ENCODE peak calls at places on chromosomes 4 and X, in six cellular contexts. One of them, this sample, is unnamed.

GRCh38 chr4:41181037-41181436 is 33.3 kb downstream of the APBB2 start:
- DNase-seq in ovary: no peak
- DNase-seq in activated CD8-positive, alpha-beta memory T cell treated with anti-CD3 and anti-CD28 coated beads, Interleukin-2, amount 50 U/mL, for 4 hours: no peak
- DNase-seq in Karpas-422: no peak
- DNase-seq in endothelial cell of umbilical vein: no peak
- DNase-seq in neural progenitor cell: no peak
- DNase-seq in this sample: no peak

GRCh38 chr4:100082852-100083251 is 107.4 kb downstream of the DDIT4L start:
- DNase-seq in neural progenitor cell: no peak
- DNase-seq in Karpas-422: no peak
- DNase-seq in ovary: no peak
- DNase-seq in endothelial cell of umbilical vein: no peak
- DNase-seq in activated CD8-positive, alpha-beta memory T cell treated with anti-CD3 and anti-CD28 coated beads, Interleukin-2, amount 50 U/mL, for 4 hours: no peak
- DNase-seq in this sample: no peak

GRCh38 chr4:7403001-7403400 is 31.7 kb downstream of the PSAPL1 start:
- DNase-seq in activated CD8-positive, alpha-beta memory T cell treated with anti-CD3 and anti-CD28 coated beads, Interleukin-2, amount 50 U/mL, for 4 hours: no peak
- DNase-seq in Karpas-422: no peak
- DNase-seq in neural progenitor cell: no peak
- DNase-seq in ovary: peak; percentile 0
- DNase-seq in endothelial cell of umbilical vein: no peak
- DNase-seq in this sample: no peak

GRCh38 chrX:118216488-118216887 is 99.9 kb upstream of the KLHL13 start:
- DNase-seq in ovary: no peak
- DNase-seq in Karpas-422: no peak
- DNase-seq in activated CD8-positive, alpha-beta memory T cell treated with anti-CD3 and anti-CD28 coated beads, Interleukin-2, amount 50 U/mL, for 4 hours: no peak
- DNase-seq in endothelial cell of umbilical vein: no peak
- DNase-seq in neural progenitor cell: no peak
- DNase-seq in this sample: no peak

GRCh38 chr4:174505892-174506291 is 16.4 kb downstream of the HPGD start:
- DNase-seq in endothelial cell of umbilical vein: no peak
- DNase-seq in Karpas-422: no peak
- DNase-seq in ovary: no peak
- DNase-seq in neural progenitor cell: peak; percentile 36
- DNase-seq in activated CD8-positive, alpha-beta memory T cell treated with anti-CD3 and anti-CD28 coated beads, Interleukin-2, amount 50 U/mL, for 4 hours: no peak
- DNase-seq in this sample: no peak

GRCh38 chr4:112881842-112882241 is 167.6 kb upstream of the ANK2 start:
- DNase-seq in Karpas-422: no peak
- DNase-seq in neural progenitor cell: peak; percentile 75
- DNase-seq in endothelial cell of umbilical vein: no peak
- DNase-seq in ovary: peak; percentile 16
- DNase-seq in activated CD8-positive, alpha-beta memory T cell treated with anti-CD3 and anti-CD28 coated beads, Interleukin-2, amount 50 U/mL, for 4 hours: no peak
- DNase-seq in this sample: no peak

GRCh38 chr4:134201216-134202098 is at the start of gene PABPC4L:
- DNase-seq in endothelial cell of umbilical vein: peak; percentile 77
- DNase-seq in ovary: peak; percentile 12
- DNase-seq in activated CD8-positive, alpha-beta memory T cell treated with anti-CD3 and anti-CD28 coated beads, Interleukin-2, amount 50 U/mL, for 4 hours: no peak
- DNase-seq in Karpas-422: no peak
- DNase-seq in neural progenitor cell: peak; percentile 54
- DNase-seq in this sample: no peak

GRCh38 chr4:56512166-56512565 is 6.6 kb downstream of the ARL9 start:
- DNase-seq in Karpas-422: no peak
- DNase-seq in neural progenitor cell: no peak
- DNase-seq in activated CD8-positive, alpha-beta memory T cell treated with anti-CD3 and anti-CD28 coated beads, Interleukin-2, amount 50 U/mL, for 4 hours: no peak
- DNase-seq in endothelial cell of umbilical vein: no peak
- DNase-seq in ovary: no peak
- DNase-seq in this sample: no peak

GRCh38 chrX:19064175-19064574 is 58.1 kb downstream of the ADGRG2 start:
- DNase-seq in neural progenitor cell: no peak
- DNase-seq in activated CD8-positive, alpha-beta memory T cell treated with anti-CD3 and anti-CD28 coated beads, Interleukin-2, amount 50 U/mL, for 4 hours: no peak
- DNase-seq in ovary: no peak
- DNase-seq in Karpas-422: no peak
- DNase-seq in endothelial cell of umbilical vein: no peak
- DNase-seq in this sample: no peak

GRCh38 chrX:40855411-40855810 is 120.1 kb upstream of the MED14 start:
- DNase-seq in neural progenitor cell: no peak
- DNase-seq in activated CD8-positive, alpha-beta memory T cell treated with anti-CD3 and anti-CD28 coated beads, Interleukin-2, amount 50 U/mL, for 4 hours: no peak
- DNase-seq in endothelial cell of umbilical vein: no peak
- DNase-seq in ovary: no peak
- DNase-seq in Karpas-422: no peak
- DNase-seq in this sample: no peak

GRCh38 chrX:115362334-115363095 is 73.0 kb downstream of the LUZP4 start:
- DNase-seq in Karpas-422: peak; percentile 44
- DNase-seq in endothelial cell of umbilical vein: no peak
- DNase-seq in ovary: no peak
- DNase-seq in neural progenitor cell: no peak
- DNase-seq in activated CD8-positive, alpha-beta memory T cell treated with anti-CD3 and anti-CD28 coated beads, Interleukin-2, amount 50 U/mL, for 4 hours: no peak
- DNase-seq in this sample: no peak

GRCh38 chr4:154491731-154492249 is at the start of gene DCHS2:
- DNase-seq in endothelial cell of umbilical vein: no peak
- DNase-seq in Karpas-422: no peak
- DNase-seq in ovary: peak; percentile 28
- DNase-seq in neural progenitor cell: peak; percentile 74
- DNase-seq in activated CD8-positive, alpha-beta memory T cell treated with anti-CD3 and anti-CD28 coated beads, Interleukin-2, amount 50 U/mL, for 4 hours: no peak
- DNase-seq in this sample: no peak

GRCh38 chrX:105375816-105376215 is 155.3 kb upstream of the TEX13A start:
- DNase-seq in Karpas-422: no peak
- DNase-seq in activated CD8-positive, alpha-beta memory T cell treated with anti-CD3 and anti-CD28 coated beads, Interleukin-2, amount 50 U/mL, for 4 hours: no peak
- DNase-seq in endothelial cell of umbilical vein: no peak
- DNase-seq in ovary: no peak
- DNase-seq in neural progenitor cell: no peak
- DNase-seq in this sample: no peak

GRCh38 chr4:151540728-151541437 is 131.9 kb downstream of the FHIP1A start:
- DNase-seq in activated CD8-positive, alpha-beta memory T cell treated with anti-CD3 and anti-CD28 coated beads, Interleukin-2, amount 50 U/mL, for 4 hours: no peak
- DNase-seq in Karpas-422: no peak
- DNase-seq in neural progenitor cell: no peak
- DNase-seq in endothelial cell of umbilical vein: peak; percentile 76
- DNase-seq in ovary: no peak
- DNase-seq in this sample: no peak

GRCh38 chrX:147699061-147699460 is 212.7 kb upstream of the FMR1 start:
- DNase-seq in neural progenitor cell: peak; percentile 75
- DNase-seq in endothelial cell of umbilical vein: no peak
- DNase-seq in ovary: no peak
- DNase-seq in Karpas-422: no peak
- DNase-seq in activated CD8-positive, alpha-beta memory T cell treated with anti-CD3 and anti-CD28 coated beads, Interleukin-2, amount 50 U/mL, for 4 hours: no peak
- DNase-seq in this sample: no peak

GRCh38 chr4:83961575-83961974 is 425.7 kb downstream of the GPAT3 start:
- DNase-seq in neural progenitor cell: no peak
- DNase-seq in endothelial cell of umbilical vein: no peak
- DNase-seq in Karpas-422: peak; percentile 43
- DNase-seq in ovary: no peak
- DNase-seq in activated CD8-positive, alpha-beta memory T cell treated with anti-CD3 and anti-CD28 coated beads, Interleukin-2, amount 50 U/mL, for 4 hours: no peak
- DNase-seq in this sample: no peak

GRCh38 chr4:86977621-86978184 is 42.9 kb downstream of the AFF1 start:
- DNase-seq in Karpas-422: no peak
- DNase-seq in activated CD8-positive, alpha-beta memory T cell treated with anti-CD3 and anti-CD28 coated beads, Interleukin-2, amount 50 U/mL, for 4 hours: no peak
- DNase-seq in ovary: no peak
- DNase-seq in neural progenitor cell: no peak
- DNase-seq in endothelial cell of umbilical vein: peak; percentile 94
- DNase-seq in this sample: no peak

GRCh38 chr4:155353923-155354540 is 22.7 kb downstream of the MAP9 start:
- DNase-seq in endothelial cell of umbilical vein: peak; percentile 76
- DNase-seq in neural progenitor cell: peak; percentile 80
- DNase-seq in ovary: peak; percentile 22
- DNase-seq in activated CD8-positive, alpha-beta memory T cell treated with anti-CD3 and anti-CD28 coated beads, Interleukin-2, amount 50 U/mL, for 4 hours: peak; percentile 22
- DNase-seq in Karpas-422: peak; percentile 89
- DNase-seq in this sample: peak; percentile 30

GRCh38 chrX:132636080-132636479 is 147.2 kb upstream of the MBNL3 start:
- DNase-seq in activated CD8-positive, alpha-beta memory T cell treated with anti-CD3 and anti-CD28 coated beads, Interleukin-2, amount 50 U/mL, for 4 hours: no peak
- DNase-seq in Karpas-422: peak; percentile 41
- DNase-seq in endothelial cell of umbilical vein: peak; percentile 6
- DNase-seq in ovary: no peak
- DNase-seq in neural progenitor cell: no peak
- DNase-seq in this sample: no peak

GRCh38 chr4:81449018-81449417 is 22.7 kb downstream of the RASGEF1B start:
- DNase-seq in endothelial cell of umbilical vein: no peak
- DNase-seq in neural progenitor cell: no peak
- DNase-seq in activated CD8-positive, alpha-beta memory T cell treated with anti-CD3 and anti-CD28 coated beads, Interleukin-2, amount 50 U/mL, for 4 hours: no peak
- DNase-seq in Karpas-422: no peak
- DNase-seq in ovary: no peak
- DNase-seq in this sample: no peak

GRCh38 chr4:44927361-44928061 is 201.2 kb upstream of the GNPDA2 start:
- DNase-seq in endothelial cell of umbilical vein: peak; percentile 2
- DNase-seq in activated CD8-positive, alpha-beta memory T cell treated with anti-CD3 and anti-CD28 coated beads, Interleukin-2, amount 50 U/mL, for 4 hours: no peak
- DNase-seq in Karpas-422: peak; percentile 85
- DNase-seq in ovary: no peak
- DNase-seq in neural progenitor cell: peak; percentile 58
- DNase-seq in this sample: no peak

GRCh38 chr4:83320548-83320947 is 14.1 kb downstream of the HPSE start:
- DNase-seq in endothelial cell of umbilical vein: peak; percentile 91
- DNase-seq in activated CD8-positive, alpha-beta memory T cell treated with anti-CD3 and anti-CD28 coated beads, Interleukin-2, amount 50 U/mL, for 4 hours: no peak
- DNase-seq in neural progenitor cell: no peak
- DNase-seq in Karpas-422: no peak
- DNase-seq in ovary: no peak
- DNase-seq in this sample: no peak

GRCh38 chr4:142845293-142846070 is 619 bp downstream of the INPP4B start:
- DNase-seq in ovary: peak; percentile 26
- DNase-seq in endothelial cell of umbilical vein: peak; percentile 2
- DNase-seq in neural progenitor cell: peak; percentile 55
- DNase-seq in activated CD8-positive, alpha-beta memory T cell treated with anti-CD3 and anti-CD28 coated beads, Interleukin-2, amount 50 U/mL, for 4 hours: no peak
- DNase-seq in Karpas-422: no peak
- DNase-seq in this sample: peak; percentile 27

GRCh38 chr4:87734084-87734483 is 65.3 kb upstream of the IBSP start:
- DNase-seq in endothelial cell of umbilical vein: no peak
- DNase-seq in ovary: no peak
- DNase-seq in Karpas-422: no peak
- DNase-seq in activated CD8-positive, alpha-beta memory T cell treated with anti-CD3 and anti-CD28 coated beads, Interleukin-2, amount 50 U/mL, for 4 hours: no peak
- DNase-seq in neural progenitor cell: no peak
- DNase-seq in this sample: no peak

GRCh38 chr4:139299536-139299935 is 1.8 kb upstream of the NAA15 start:
- DNase-seq in endothelial cell of umbilical vein: no peak
- DNase-seq in ovary: no peak
- DNase-seq in neural progenitor cell: no peak
- DNase-seq in activated CD8-positive, alpha-beta memory T cell treated with anti-CD3 and anti-CD28 coated beads, Interleukin-2, amount 50 U/mL, for 4 hours: no peak
- DNase-seq in Karpas-422: no peak
- DNase-seq in this sample: no peak

GRCh38 chr4:173185832-173186545 is 17.4 kb downstream of the GALNT7 start:
- DNase-seq in Karpas-422: peak; percentile 56
- DNase-seq in neural progenitor cell: no peak
- DNase-seq in endothelial cell of umbilical vein: peak; percentile 86
- DNase-seq in activated CD8-positive, alpha-beta memory T cell treated with anti-CD3 and anti-CD28 coated beads, Interleukin-2, amount 50 U/mL, for 4 hours: no peak
- DNase-seq in ovary: no peak
- DNase-seq in this sample: no peak

GRCh38 chrX:120315776-120316175 is 4.5 kb upstream of the TMEM255A start:
- DNase-seq in activated CD8-positive, alpha-beta memory T cell treated with anti-CD3 and anti-CD28 coated beads, Interleukin-2, amount 50 U/mL, for 4 hours: no peak
- DNase-seq in Karpas-422: no peak
- DNase-seq in ovary: no peak
- DNase-seq in neural progenitor cell: no peak
- DNase-seq in endothelial cell of umbilical vein: no peak
- DNase-seq in this sample: no peak

GRCh38 chr4:108193891-108194672 is 25.4 kb upstream of the LEF1 start:
- DNase-seq in activated CD8-positive, alpha-beta memory T cell treated with anti-CD3 and anti-CD28 coated beads, Interleukin-2, amount 50 U/mL, for 4 hours: no peak
- DNase-seq in Karpas-422: no peak
- DNase-seq in neural progenitor cell: peak; percentile 76
- DNase-seq in ovary: no peak
- DNase-seq in endothelial cell of umbilical vein: no peak
- DNase-seq in this sample: no peak

GRCh38 chr4:56468097-56468422 is 643 bp downstream of the SRP72 start:
- DNase-seq in endothelial cell of umbilical vein: peak; percentile 67
- DNase-seq in ovary: no peak
- DNase-seq in neural progenitor cell: peak; percentile 51
- DNase-seq in activated CD8-positive, alpha-beta memory T cell treated with anti-CD3 and anti-CD28 coated beads, Interleukin-2, amount 50 U/mL, for 4 hours: peak; percentile 20
- DNase-seq in Karpas-422: peak; percentile 75
- DNase-seq in this sample: peak; percentile 26

GRCh38 chr4:106017975-106018374 is 122.7 kb downstream of the NPNT start:
- DNase-seq in endothelial cell of umbilical vein: no peak
- DNase-seq in Karpas-422: no peak
- DNase-seq in neural progenitor cell: no peak
- DNase-seq in activated CD8-positive, alpha-beta memory T cell treated with anti-CD3 and anti-CD28 coated beads, Interleukin-2, amount 50 U/mL, for 4 hours: no peak
- DNase-seq in ovary: no peak
- DNase-seq in this sample: no peak

GRCh38 chrX:30875957-30876356 is 13.1 kb downstream of the TAB3 start:
- DNase-seq in activated CD8-positive, alpha-beta memory T cell treated with anti-CD3 and anti-CD28 coated beads, Interleukin-2, amount 50 U/mL, for 4 hours: no peak
- DNase-seq in endothelial cell of umbilical vein: peak; percentile 3
- DNase-seq in neural progenitor cell: no peak
- DNase-seq in ovary: no peak
- DNase-seq in Karpas-422: no peak
- DNase-seq in this sample: no peak

GRCh38 chr4:7944568-7945220 is 5.0 kb upstream of the AFAP1 start:
- DNase-seq in activated CD8-positive, alpha-beta memory T cell treated with anti-CD3 and anti-CD28 coated beads, Interleukin-2, amount 50 U/mL, for 4 hours: no peak
- DNase-seq in neural progenitor cell: no peak
- DNase-seq in ovary: no peak
- DNase-seq in endothelial cell of umbilical vein: no peak
- DNase-seq in Karpas-422: no peak
- DNase-seq in this sample: no peak

This sample was measured in activated naive CD4-positive, alpha-beta T cell treated with anti-CD3 and anti-CD28 coated beads, Interleukin-2, amount 50 U/mL, for 16 hours.